ENCODE peak calls at places on chromosomes 2 and 18, in five cellular contexts. Z is activated T-cell treated with anti-CD3 and anti-CD28 coated beads, Interleukin-2, amount 50 U/mL, for 48 hours; F is NCI-H69; D is iris pigment epithelial cell; M is stimulated activated CD8-positive, alpha-beta memory T cell treated with anti-CD3 and anti-CD28 coated beads, Interleukin-4, amount 100 ng/mL, for 1 hour. B is an unnamed sample.

GRCh38 chr2:176577054-176577453 is 307.8 kb downstream of the MTX2 start:
- DNase-seq in Z (no peak), F (no peak), D (no peak), M (no peak), B (no peak)

GRCh38 chr2:123851281-123851680 is 173.8 kb upstream of the CNTNAP5 start:
- DNase-seq in Z (no peak), F (no peak), D (no peak), M (no peak), B (no peak)

GRCh38 chr2:175175320-175175719 is 6.2 kb downstream of the ATP5MC3 start:
- DNase-seq in Z (no peak), F (no peak), D (no peak), M (no peak), B (no peak)

GRCh38 chr2:228446732-228447131 is 265.2 kb upstream of the SPHKAP start:
- DNase-seq in Z (no peak), F (peak; percentile 67), D (no peak), M (no peak), B (peak; percentile 56)

GRCh38 chr18:7575465-7576026 is 8.4 kb downstream of the PTPRM start:
- DNase-seq in Z (no peak), F (no peak), D (peak; percentile 78), M (no peak), B (no peak)

GRCh38 chr2:26196683-26197418 is 24.0 kb downstream of the GAREM2 start:
- DNase-seq in Z (no peak), F (no peak), D (no peak), M (no peak), B (no peak)

GRCh38 chr18:61901334-61901986 is 8.7 kb upstream of the RNF152 start:
- DNase-seq in Z (peak; percentile 40), F (peak; percentile 90), D (peak; percentile 59), M (no peak), B (peak; percentile 88)

GRCh38 chr18:26709897-26710296 is 155.6 kb downstream of the AQP4 start:
- DNase-seq in Z (no peak), F (no peak), D (no peak), M (no peak), B (no peak)

GRCh38 chr18:69814861-69815385 is 132.8 kb downstream of the CD226 start:
- DNase-seq in Z (no peak), F (no peak), D (no peak), M (no peak), B (no peak)

GRCh38 chr2:174334278-174334715 is 457 bp upstream of the SP9 start:
- DNase-seq in Z (peak; percentile 35), F (no peak), D (no peak), M (no peak), B (peak; percentile 68)

GRCh38 chr18:1270081-1270480 is 365.4 kb downstream of the ADCYAP1 start:
- DNase-seq in Z (no peak), F (peak; percentile 75), D (no peak), M (no peak), B (peak; percentile 100)

GRCh38 chr2:237567276-237568029 is 1.1 kb downstream of the PRLH start:
- DNase-seq in Z (no peak), F (no peak), D (no peak), M (no peak), B (no peak)

GRCh38 chr2:43486604-43487003 is 109.2 kb downstream of the THADA start:
- DNase-seq in Z (no peak), F (no peak), D (no peak), M (no peak), B (peak; percentile 8)

GRCh38 chr2:220744861-220745260 is 827.2 kb downstream of the EPHA4 start:
- DNase-seq in Z (no peak), F (no peak), D (peak; percentile 18), M (no peak), B (no peak)

GRCh38 chr2:11705063-11705462 is 35.1 kb upstream of the NTSR2 start:
- DNase-seq in Z (no peak), F (no peak), D (no peak), M (no peak), B (peak; percentile 73)

GRCh38 chr2:65215946-65216345 is 11.7 kb upstream of the ACTR2 start:
- DNase-seq in Z (no peak), F (no peak), D (no peak), M (no peak), B (no peak)

GRCh38 chr2:109057686-109058085 is 68.7 kb upstream of the EDAR start:
- DNase-seq in Z (peak; percentile 49), F (no peak), D (no peak), M (peak; percentile 5), B (no peak)

GRCh38 chr2:38178142-38178541 is 102.2 kb upstream of the CYP1B1 start:
- DNase-seq in Z (no peak), F (no peak), D (peak; percentile 97), M (no peak), B (no peak)

GRCh38 chr2:126843046-126843445 is 55.6 kb upstream of the TEX51 start:
- DNase-seq in Z (no peak), F (no peak), D (no peak), M (no peak), B (no peak)

GRCh38 chr2:232352511-232353091 is 25.9 kb upstream of the ALPP start:
- DNase-seq in Z (no peak), F (no peak), D (no peak), M (no peak), B (no peak)

GRCh38 chr2:230129343-230129742 is 60.6 kb upstream of the SLC16A14 start:
- DNase-seq in Z (no peak), F (peak; percentile 81), D (no peak), M (no peak), B (peak; percentile 81)

GRCh38 chr2:105388971-105389381 is 9.9 kb downstream of the FHL2 start:
- DNase-seq in Z (no peak), F (no peak), D (peak; percentile 96), M (no peak), B (no peak)

GRCh38 chr2:192090878-192091277 is 103.9 kb downstream of the TMEFF2 start:
- DNase-seq in Z (no peak), F (peak; percentile 30), D (no peak), M (no peak), B (peak; percentile 47)

GRCh38 chr2:16933355-16933754 is 267.7 kb upstream of the CYRIA start:
- DNase-seq in Z (no peak), F (no peak), D (no peak), M (no peak), B (no peak)

GRCh38 chr2:190930411-190930810 is 49.8 kb downstream of the GLS start:
- DNase-seq in Z (no peak), F (peak; percentile 12), D (no peak), M (no peak), B (no peak)

GRCh38 chr2:161983010-161983651 is 90.9 kb downstream of the DPP4 start:
- DNase-seq in Z (no peak), F (no peak), D (no peak), M (no peak), B (no peak)

GRCh38 chr2:182715121-182715895 is 749 bp upstream of the DNAJC10 start:
- DNase-seq in Z (no peak), F (peak; percentile 39), D (peak; percentile 64), M (no peak), B (peak; percentile 91)

B was measured in DMS53.